ENCODE peak calls at places on chromosomes 3 and 15, in seven cellular contexts. H is fibroblast of gingiva, D is HS-27A, F is A172, X is kidney, V is T-helper 2 cell, I is upper lobe of left lung. B is an unnamed sample.

GRCh38 chr3:25820372-25820771 is 30.5 kb downstream of the OXSM start:
- DNase-seq in H (peak), D (peak), F (peak), X (no peak), V (no peak), I (no peak), B (peak)

GRCh38 chr3:172383306-172383796 is 64.9 kb downstream of the GHSR start:
- DNase-seq in H (no peak), D (no peak), F (no peak), X (no peak), V (no peak), I (no peak), B (no peak)

GRCh38 chr3:55624238-55624637 is 137.1 kb upstream of the WNT5A start:
- DNase-seq in H (no peak), D (no peak), F (peak), X (peak), V (no peak), I (no peak), B (no peak)

GRCh38 chr15:80635953-80636352 is 59.2 kb upstream of the ABHD17C start:
- DNase-seq in H (no peak), D (no peak), F (no peak), X (peak), V (no peak), I (no peak), B (no peak)

GRCh38 chr15:92074646-92075045 is 221.1 kb downstream of the SLCO3A1 start:
- DNase-seq in H (no peak), D (no peak), F (peak), X (peak), V (no peak), I (no peak), B (no peak)

GRCh38 chr3:46933261-46933660 is 43.3 kb downstream of the CCDC12 start:
- DNase-seq in H (no peak), D (no peak), F (no peak), X (peak), V (no peak), I (no peak), B (no peak)

GRCh38 chr3:169072494-169072893 is 591.0 kb downstream of the MECOM start:
- DNase-seq in H (peak), D (no peak), F (no peak), X (no peak), V (no peak), I (no peak), B (no peak)

GRCh38 chr3:29176501-29176900 is 104.4 kb upstream of the RBMS3 start:
- DNase-seq in H (no peak), D (no peak), F (no peak), X (no peak), V (no peak), I (no peak), B (no peak)

GRCh38 chr15:77421370-77421700 is 647 bp downstream of the HMG20A start:
- DNase-seq in H (no peak), D (no peak), F (no peak), X (no peak), V (no peak), I (no peak), B (no peak)

GRCh38 chr15:29570931-29571727 is 251.1 kb downstream of the TJP1 start:
- DNase-seq in H (no peak), D (no peak), F (no peak), X (peak), V (no peak), I (peak), B (no peak)

GRCh38 chr3:170352936-170353335 is 4.6 kb upstream of the SKIL start:
- DNase-seq in H (no peak), D (no peak), F (no peak), X (no peak), V (no peak), I (no peak), B (no peak)

GRCh38 chr3:149450281-149450680 is 24.2 kb upstream of the TM4SF4 start:
- DNase-seq in H (no peak), D (no peak), F (no peak), X (no peak), V (no peak), I (no peak), B (no peak)

GRCh38 chr3:44206301-44206700 is 35.4 kb upstream of the TOPAZ1 start:
- DNase-seq in H (no peak), D (no peak), F (no peak), X (no peak), V (no peak), I (no peak), B (no peak)

GRCh38 chr3:164612751-164613150 is 465.5 kb downstream of the SI start:
- DNase-seq in H (no peak), D (no peak), F (no peak), X (no peak), V (no peak), I (no peak), B (no peak)

GRCh38 chr15:51558421-51558820 is 64.2 kb downstream of the DMXL2 start:
- DNase-seq in H (no peak), D (no peak), F (no peak), X (no peak), V (no peak), I (no peak), B (no peak)